ENCODE peak calls at places on chromosomes 3 and 15, in four cellular contexts. Q is breast epithelium, S is left ventricle myocardium inferior, K is GM12864. H is an unnamed sample.

GRCh38 chr3:123143669-123144411 is 57.9 kb upstream of the SEC22A start:
- DNase-seq in Q (no peak), S (no peak), K (no peak), H (no peak)

GRCh38 chr3:196008387-196008786 is 73.5 kb downstream of the TFRC start:
- DNase-seq in Q (no peak), S (no peak), K (no peak), H (no peak)

GRCh38 chr15:67700023-67700422 is 125.3 kb upstream of the SKOR1 start:
- DNase-seq in Q (no peak), S (no peak), K (no peak), H (no peak)

GRCh38 chr3:55329849-55330248 is 157.3 kb downstream of the WNT5A start:
- DNase-seq in Q (no peak), S (no peak), K (no peak), H (no peak)

GRCh38 chr15:29089731-29090616 is 179.6 kb downstream of the NSMCE3 start:
- DNase-seq in Q (no peak), S (no peak), K (no peak), H (no peak)

GRCh38 chr15:67680645-67681044 is 138.1 kb downstream of the MAP2K5 start:
- DNase-seq in Q (no peak), S (no peak), K (no peak), H (no peak)

GRCh38 chr3:49869525-49870126 is at the start of gene CAMKV:
- DNase-seq in Q (no peak), S (no peak), K (no peak), H (no peak)

GRCh38 chr3:161523916-161524315 is 27.3 kb downstream of the OTOL1 start:
- DNase-seq in Q (no peak), S (no peak), K (no peak), H (no peak)

GRCh38 chr3:52841211-52841980 is 6.6 kb upstream of the MUSTN1 start:
- DNase-seq in Q (no peak), S (no peak), K (peak; percentile 10), H (no peak)

GRCh38 chr3:197421021-197421420 is 122.6 kb upstream of the DLG1 start:
- DNase-seq in Q (no peak), S (no peak), K (no peak), H (no peak)

GRCh38 chr3:183094711-183095110 is 4.6 kb downstream of the MCCC1 start:
- DNase-seq in Q (no peak), S (no peak), K (no peak), H (no peak)

GRCh38 chr3:71247221-71247947 is 336.1 kb downstream of the FOXP1 start:
- DNase-seq in Q (peak; percentile 57), S (peak; percentile 24), K (no peak), H (no peak)

GRCh38 chr3:127073931-127074820 is 91.3 kb downstream of the PLXNA1 start:
- DNase-seq in Q (peak; percentile 82), S (no peak), K (no peak), H (no peak)

GRCh38 chr3:43995078-43995928 is 246.4 kb upstream of the TOPAZ1 start:
- DNase-seq in Q (no peak), S (no peak), K (no peak), H (no peak)

GRCh38 chr3:124094496-124094895 is 102.6 kb upstream of the ROPN1 start:
- DNase-seq in Q (no peak), S (no peak), K (no peak), H (no peak)

GRCh38 chr3:49780080-49780967 is 6.0 kb downstream of the IP6K1 start:
- DNase-seq in Q (no peak), S (no peak), K (no peak), H (no peak)

GRCh38 chr3:60703956-60704736 is 547.1 kb downstream of the FHIT start:
- DNase-seq in Q (no peak), S (no peak), K (no peak), H (no peak)

GRCh38 chr3:113985526-113985925 is 37.7 kb downstream of the ZDHHC23 start:
- DNase-seq in Q (no peak), S (no peak), K (no peak), H (no peak)

GRCh38 chr3:154795046-154795445 is 285.1 kb upstream of the MME start:
- DNase-seq in Q (no peak), S (no peak), K (no peak), H (no peak)

GRCh38 chr3:128311441-128311844 is 155.2 kb downstream of the DNAJB8 start:
- DNase-seq in Q (peak; percentile 4), S (peak; percentile 71), K (no peak), H (no peak)

GRCh38 chr15:77659350-77660321 is 26.9 kb upstream of the LINGO1 start:
- DNase-seq in Q (no peak), S (peak; percentile 34), K (no peak), H (peak; percentile 28)
- TF ChIP-seq CTCF in Q (no peak), S (peak; percentile 65), K (peak; percentile 48), H (no peak)

GRCh38 chr15:34619151-34619550 is 35.7 kb upstream of the GOLGA8B start:
- DNase-seq in Q (no peak), S (no peak), K (no peak), H (no peak)

GRCh38 chr15:34618073-34618472 is 34.6 kb upstream of the GOLGA8B start:
- DNase-seq in Q (no peak), S (no peak), K (no peak), H (no peak)

GRCh38 chr15:34620122-34620521 is 36.7 kb upstream of the GOLGA8B start:
- DNase-seq in Q (no peak), S (no peak), K (no peak), H (no peak)

GRCh38 chr15:34620814-34621213 is 37.4 kb upstream of the GOLGA8B start:
- DNase-seq in Q (no peak), S (no peak), K (no peak), H (no peak)

DNA sequence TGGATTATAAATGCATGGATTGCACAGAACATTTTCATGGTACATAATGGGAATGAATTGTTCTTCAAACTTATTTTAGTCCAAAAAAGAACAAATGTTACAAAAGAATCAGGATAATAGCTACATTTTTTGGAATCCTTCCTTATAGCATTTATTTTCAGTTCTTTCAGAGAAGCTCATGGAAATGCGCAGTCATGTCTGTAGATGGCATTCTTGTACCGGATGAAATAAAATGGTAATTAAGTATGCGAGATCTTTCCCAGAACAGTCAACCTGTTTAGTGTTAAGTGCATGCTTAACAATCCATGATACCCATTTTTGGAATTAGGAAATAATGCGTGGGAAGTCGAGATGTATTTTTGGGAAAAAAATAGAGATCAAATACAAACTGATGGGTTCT is 38.2 kb upstream of the GOLGA8B start:
- DNase-seq in Q (no peak), S (no peak), K (no peak), H (no peak)
- TF ChIP-seq CTCF in Q (no peak), S (peak; percentile 61), K (no peak), H (no peak)

DNA sequence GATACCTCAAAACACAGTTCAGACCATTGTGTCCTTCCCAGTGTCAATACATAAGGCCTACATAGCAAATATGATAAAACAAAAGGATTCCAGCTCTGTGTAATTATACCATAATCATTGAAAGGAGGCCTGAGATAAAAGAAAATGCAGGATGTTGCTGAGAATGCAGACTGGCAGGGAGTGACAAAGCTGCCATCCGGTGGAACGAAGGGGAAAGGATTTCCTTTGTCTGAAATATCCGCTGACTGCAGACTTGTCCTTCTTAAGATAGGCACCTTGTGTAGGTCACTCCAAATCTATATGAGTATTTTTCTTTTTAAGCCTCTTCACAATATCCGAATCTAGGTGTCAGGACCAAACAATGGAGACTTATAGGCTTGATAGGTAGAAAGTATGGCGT is 108.0 kb downstream of the KCNH8 start:
- DNase-seq in Q (no peak), S (no peak), K (no peak), H (no peak)
- TF ChIP-seq CTCF in Q (no peak), S (no peak), K (no peak), H (no peak)

GRCh38 chr3:15269091-15269989 is 63.0 kb downstream of the SH3BP5 start:
- DNase-seq in Q (peak; percentile 90), S (peak; percentile 86), K (peak; percentile 68), H (peak; percentile 87)
- TF ChIP-seq CTCF in Q (no peak), S (no peak), K (no peak), H (no peak)

DNA sequence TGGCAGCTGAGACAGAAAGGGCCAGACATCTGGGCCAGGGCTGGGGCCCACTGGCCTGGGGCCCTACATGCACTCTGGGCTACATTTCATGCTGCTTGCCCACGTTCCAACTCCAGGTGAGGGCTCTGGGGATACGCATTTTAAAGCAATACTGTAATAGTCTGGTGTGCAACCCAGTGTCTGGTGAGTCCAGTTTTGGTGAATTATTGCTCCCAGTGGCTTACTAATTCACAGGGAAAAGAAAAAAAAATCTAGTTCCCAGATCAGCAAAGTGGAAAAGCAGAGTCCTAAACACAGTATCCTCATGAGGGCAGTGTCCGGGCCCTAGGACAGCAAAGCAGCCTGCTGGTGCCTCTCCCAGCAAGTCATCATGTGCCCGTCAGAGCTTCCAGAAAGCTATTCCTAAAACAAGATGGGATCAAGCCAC is 82.4 kb downstream of the CCNL1 start:
- DNase-seq in Q (no peak), S (no peak), K (no peak), H (no peak)
- TF ChIP-seq CTCF in Q (no peak), S (peak; percentile 23), K (no peak), H (no peak)

DNA sequence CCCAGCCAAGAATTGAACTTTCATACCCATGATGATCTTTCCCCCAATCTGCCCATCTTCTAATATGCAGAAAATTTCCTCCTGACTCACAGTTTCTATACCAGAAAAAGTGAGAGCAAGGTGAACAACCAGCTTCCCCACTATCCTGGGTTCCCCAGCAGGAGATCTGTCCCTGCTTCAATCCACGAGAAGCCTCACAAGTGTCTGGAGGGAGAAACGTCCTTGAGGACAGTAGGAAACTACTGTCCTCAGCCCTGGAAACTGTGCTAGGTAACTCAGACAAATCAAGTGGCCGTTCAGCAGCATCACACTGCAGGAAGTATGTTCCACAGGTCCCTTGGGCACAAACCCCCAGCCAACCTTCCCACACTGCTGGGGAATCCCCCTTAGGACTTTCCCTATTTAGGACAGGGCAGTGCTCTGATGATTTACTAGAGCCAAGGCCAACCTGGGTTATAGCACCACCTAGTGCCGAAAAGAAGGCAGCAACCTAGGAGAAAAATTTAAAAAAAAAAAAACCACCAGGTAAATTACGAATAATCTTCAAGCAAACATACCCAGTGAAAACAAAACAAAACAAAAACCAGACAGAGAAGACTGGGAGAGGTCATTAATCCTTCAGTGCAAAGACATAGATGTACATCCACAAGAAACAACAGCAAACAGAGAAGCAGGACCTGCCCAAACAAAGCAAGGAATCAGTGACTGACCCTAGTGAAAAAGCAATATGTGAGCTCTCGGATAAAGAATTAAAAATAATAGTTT is 36.0 kb downstream of the MORC1 start:
- DNase-seq in Q (no peak), S (no peak), K (peak; percentile 68), H (no peak)
- TF ChIP-seq CTCF in Q (no peak), S (peak; percentile 67), K (peak; percentile 77), H (no peak)

GRCh38 chr3:139318431-139318816 is 25.4 kb upstream of the MRPS22 start:
- DNase-seq in Q (no peak), S (no peak), K (no peak), H (no peak)

GRCh38 chr3:139318826-139319225 is 25.0 kb upstream of the MRPS22 start:
- DNase-seq in Q (no peak), S (no peak), K (no peak), H (no peak)

GRCh38 chr3:139317660-139318430 is 26.0 kb upstream of the MRPS22 start:
- DNase-seq in Q (no peak), S (no peak), K (no peak), H (no peak)

GRCh38 chr3:139320551-139321309 is 23.1 kb upstream of the MRPS22 start:
- DNase-seq in Q (no peak), S (no peak), K (no peak), H (no peak)

GRCh38 chr3:139319428-139320402 is 24.1 kb upstream of the MRPS22 start:
- DNase-seq in Q (no peak), S (no peak), K (no peak), H (no peak)
- TF ChIP-seq CTCF in Q (no peak), S (peak; percentile 29), K (peak; percentile 52), H (no peak)

GRCh38 chr3:12903881-12904280 is 62.5 kb upstream of the RPL32 start:
- DNase-seq in Q (no peak), S (no peak), K (no peak), H (no peak)
- TF ChIP-seq CTCF in Q (no peak), S (no peak), K (no peak), H (no peak)